ENCODE peak calls at places on chromosomes 1 and 21, in five cellular contexts. S is K562, B is A549, C is GM12878, Q is HepG2. D is an unnamed sample.

GRCh38 chr1:172708452-172708851 is 49.5 kb downstream of the FASLG start:
- DNase-seq in B (no peak), C (no peak), S (no peak), Q (no peak), D (no peak)

GRCh38 chr1:154714638-154715037 is 106.7 kb upstream of the ADAR start:
- DNase-seq in B (peak), C (no peak), S (no peak), Q (peak), D (no peak)

GRCh38 chr21:43985690-43986251 is 26.3 kb upstream of the TRAPPC10 start:
- DNase-seq in S (peak), B (no peak), Q (no peak), C (no peak), D (no peak)

GRCh38 chr1:41977329-41977728 is 58.6 kb upstream of the HIVEP3 start:
- DNase-seq in B (no peak), Q (no peak), C (no peak), S (no peak), D (no peak)

GRCh38 chr1:201310986-201311355 is 27.7 kb downstream of the PKP1 start:
- DNase-seq in B (peak), Q (no peak), S (no peak), C (no peak), D (no peak)

GRCh38 chr1:44271646-44272045 is 58.4 kb downstream of the DMAP1 start:
- DNase-seq in S (no peak), C (no peak), Q (no peak), B (no peak), D (no peak)

GRCh38 chr1:154744352-154744751 is 125.7 kb downstream of the KCNN3 start:
- DNase-seq in Q (no peak), S (no peak), B (no peak), C (no peak), D (no peak)

GRCh38 chr1:48127735-48128685 is 94.5 kb upstream of the SLC5A9 start:
- DNase-seq in B (no peak), C (no peak), Q (no peak), S (no peak), D (no peak)

GRCh38 chr1:8374356-8374755 is 56.4 kb downstream of the SLC45A1 start:
- DNase-seq in S (no peak), Q (no peak), B (no peak), C (no peak), D (no peak)
- H3K27ac ChIP-seq in S (no peak), Q (no peak), B (no peak), C (no peak), D (peak)

GRCh38 chr1:95012389-95012788 is 60.4 kb downstream of the ALG14 start:
- DNase-seq in B (no peak), S (no peak), Q (no peak), C (no peak), D (peak)
- TF ChIP-seq MYC in B (no peak), S (no peak), Q (no peak), C (no peak), D (no peak)

GRCh38 chr1:51877434-51878306 is 857 bp downstream of the NRDC start:
- DNase-seq in Q (no peak), C (no peak), S (no peak), B (no peak), D (peak)
- H3K27ac ChIP-seq in Q (peak), C (peak), S (peak), B (peak), D (peak)

GRCh38 chr1:179124866-179125265 is 43.0 kb downstream of the TOR3A start:
- DNase-seq in C (no peak), S (no peak), B (no peak), Q (no peak), D (no peak)
- TF ChIP-seq MYC in C (no peak), S (no peak), B (no peak), Q (no peak), D (no peak)

GRCh38 chr21:42905195-42905594 is 12.1 kb downstream of the NDUFV3 start:
- DNase-seq in B (no peak), C (no peak), Q (no peak), S (no peak), D (no peak)
- H3K27ac ChIP-seq in B (no peak), C (no peak), Q (no peak), S (no peak), D (no peak)

GRCh38 chr21:42564561-42564971 is 50.9 kb downstream of the SLC37A1 start:
- DNase-seq in C (no peak), Q (no peak), S (no peak), B (no peak), D (no peak)
- TF ChIP-seq MYC in C (no peak), Q (no peak), S (no peak), B (no peak), D (no peak)

DNA sequence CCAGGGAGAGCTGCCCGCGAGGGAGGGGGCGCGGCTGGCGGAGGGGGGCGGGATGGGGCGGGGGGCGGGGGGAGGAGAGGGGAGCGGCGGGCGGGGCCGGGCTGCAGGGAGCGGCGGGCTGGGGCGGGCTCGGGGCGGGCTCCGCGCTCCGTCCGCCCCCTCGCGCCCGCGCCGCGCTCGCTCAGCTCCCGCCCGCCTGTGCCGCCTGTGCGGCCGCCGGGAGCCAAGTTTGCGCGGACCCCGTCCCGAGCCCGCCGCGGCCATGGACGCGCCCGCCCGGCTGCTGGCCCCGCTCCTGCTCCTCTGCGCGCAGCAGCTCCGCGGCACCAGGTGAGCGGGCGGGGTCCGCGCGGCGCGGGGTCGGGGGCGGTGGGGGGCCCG is at the start of gene GABRD:
- DNase-seq in Q (no peak), B (no peak), S (peak), C (no peak), D (no peak)
- H3K27ac ChIP-seq in Q (no peak), B (peak), S (no peak), C (no peak), D (no peak)

D was measured in endothelial cell of umbilical vein.